ENCODE peak calls at places on chromosome 16, in eight cellular contexts. K, Q, P, N, Z, I, X and F are unnamed samples.

GRCh38 chr16:20966746-20967145 is 66.2 kb downstream of the LYRM1 start:
- DNase-seq in X (no peak), N (no peak), Q (no peak), I (no peak), P (no peak), Z (no peak), K (no peak), F (no peak)

GRCh38 chr16:76176616-76177015 is 100.6 kb upstream of the CNTNAP4 start:
- DNase-seq in X (no peak), P (no peak), N (no peak), K (no peak), Z (no peak), I (no peak), Q (no peak), F (no peak)

GRCh38 chr16:49547448-49547847 is 173.8 kb downstream of the C16orf78 start:
- DNase-seq in Q (no peak), K (no peak), N (no peak), P (no peak), X (no peak), Z (no peak), I (no peak), F (no peak)

GRCh38 chr16:65782537-65783290 is 583.8 kb upstream of the CDH5 start:
- DNase-seq in X (no peak), K (peak), I (no peak), N (no peak), P (no peak), Z (peak), Q (peak), F (peak)

GRCh38 chr16:75566889-75567255 is 693 bp downstream of the GABARAPL2 start:
- DNase-seq in Z (no peak), K (no peak), N (no peak), I (peak), X (no peak), P (peak), Q (no peak), F (peak)

GRCh38 chr16:70715860-70716357 is 30.1 kb upstream of the MTSS2 start:
- DNase-seq in K (no peak), I (no peak), Q (no peak), P (no peak), X (no peak), Z (peak), N (no peak), F (peak)

GRCh38 chr16:4376820-4377572 is 5.3 kb downstream of the VASN start:
- DNase-seq in N (no peak), I (no peak), X (no peak), K (no peak), P (no peak), Q (no peak), Z (no peak), F (no peak)

GRCh38 chr16:85029413-85029794 is 1.8 kb downstream of the KIAA0513 start:
- DNase-seq in Z (no peak), P (no peak), X (no peak), N (peak), I (no peak), Q (no peak), K (no peak), F (peak)

GRCh38 chr16:57801856-57802634 is at the start of gene KIFC3:
- DNase-seq in Z (no peak), N (peak), X (peak), K (peak), Q (peak), P (peak), I (peak), F (peak)

GRCh38 chr16:50717109-50717893 is 23.9 kb downstream of the NOD2 start:
- DNase-seq in Q (no peak), N (no peak), X (no peak), K (no peak), I (no peak), Z (no peak), P (no peak), F (no peak)

GRCh38 chr16:57277586-57277985 is 6.9 kb downstream of the PLLP start:
- DNase-seq in I (no peak), Z (no peak), P (no peak), K (no peak), X (peak), Q (peak), N (no peak), F (peak)

GRCh38 chr16:80751167-80751566 is 53.2 kb downstream of the CDYL2 start:
- DNase-seq in X (no peak), K (no peak), I (no peak), P (peak), Q (peak), Z (peak), N (no peak), F (peak)

GRCh38 chr16:17304124-17304813 is 166.5 kb downstream of the XYLT1 start:
- DNase-seq in N (no peak), P (no peak), K (no peak), I (no peak), X (peak), Z (no peak), Q (no peak), F (no peak)

GRCh38 chr16:19524356-19524865 is 669 bp downstream of the CCP110 start:
- DNase-seq in I (no peak), P (peak), K (no peak), N (no peak), X (no peak), Z (no peak), Q (no peak), F (peak)

GRCh38 chr16:11612110-11612981 is 25.6 kb upstream of the LITAF start:
- DNase-seq in X (peak), I (peak), P (peak), Q (no peak), N (no peak), Z (no peak), K (no peak), F (peak)

GRCh38 chr16:367333-367903 is 2.9 kb downstream of the MRPL28 start:
- DNase-seq in Z (no peak), X (no peak), I (no peak), P (no peak), N (no peak), K (no peak), Q (no peak), F (no peak)

GRCh38 chr16:66044616-66045015 is 321.9 kb upstream of the CDH5 start:
- DNase-seq in K (no peak), Z (no peak), I (no peak), Q (no peak), X (no peak), P (no peak), N (no peak), F (no peak)

GRCh38 chr16:56382459-56382858 is 42.9 kb downstream of the AMFR start:
- DNase-seq in N (no peak), X (no peak), Q (no peak), Z (no peak), P (no peak), I (no peak), K (no peak), F (no peak)

GRCh38 chr16:10923650-10924214 is 18.5 kb downstream of the DEXI start:
- DNase-seq in P (no peak), K (no peak), X (no peak), Q (no peak), I (no peak), Z (no peak), N (no peak), F (no peak)

GRCh38 chr16:22786691-22787090 is 27.3 kb upstream of the HS3ST2 start:
- DNase-seq in Q (no peak), I (no peak), Z (no peak), X (no peak), P (no peak), K (no peak), N (no peak), F (peak)